ENCODE peak calls at places on chromosomes 5 and 9, in nine cellular contexts. N is CD8-positive, alpha-beta memory T cell; C is kidney; F is AG04450; A is SK-N-SH; G is Peyer's patch; D is OCI-LY7; B is stomach; L is body of pancreas. H is an unnamed sample.

GRCh38 chr5:38783011-38783551 is 62.7 kb upstream of the OSMR start:
- DNase-seq in N (no peak), B (no peak), G (no peak), A (no peak), D (no peak), F (peak; percentile 83), C (no peak), L (no peak), H (no peak)

GRCh38 chr9:72923077-72923476 is 29.8 kb downstream of the ALDH1A1 start:
- DNase-seq in G (no peak), L (no peak), B (no peak), N (no peak), F (no peak), A (no peak), D (no peak), C (no peak), H (no peak)

GRCh38 chr5:129098488-129099183 is 4.1 kb downstream of the ISOC1 start:
- DNase-seq in C (no peak), F (no peak), A (no peak), G (no peak), D (no peak), B (no peak), L (no peak), N (no peak), H (no peak)

GRCh38 chr9:89175739-89176360 is 2.8 kb downstream of the SHC3 start:
- DNase-seq in D (no peak), F (no peak), N (no peak), C (no peak), A (peak; percentile 73), B (no peak), G (no peak), L (peak; percentile 36), H (peak; percentile 43)

GRCh38 chr9:107750741-107751521 is 261.4 kb upstream of the KLF4 start:
- DNase-seq in F (peak; percentile 96), G (peak; percentile 25), C (peak; percentile 91), D (no peak), B (peak; percentile 81), A (no peak), N (no peak), L (peak; percentile 83), H (no peak)

GRCh38 chr5:161483721-161484120 is 62.8 kb downstream of the GABRB2 start:
- DNase-seq in C (no peak), N (no peak), D (no peak), F (no peak), G (no peak), L (no peak), A (no peak), B (no peak), H (no peak)

GRCh38 chr5:65790371-65791163 is 68.6 kb downstream of the NLN start:
- DNase-seq in F (no peak), N (no peak), G (no peak), A (no peak), B (no peak), L (no peak), D (no peak), C (no peak), H (no peak)

GRCh38 chr9:14238518-14238917 is 75.4 kb downstream of the NFIB start:
- DNase-seq in F (no peak), L (no peak), B (no peak), G (no peak), N (no peak), C (no peak), A (no peak), D (no peak), H (no peak)

GRCh38 chr5:88768411-88768810 is 114.6 kb downstream of the MEF2C start:
- DNase-seq in G (no peak), C (no peak), L (no peak), D (no peak), B (no peak), F (no peak), A (no peak), N (no peak), H (no peak)

GRCh38 chr5:132446621-132447020 is 44.0 kb downstream of the IRF1 start:
- DNase-seq in D (no peak), G (no peak), A (no peak), L (peak; percentile 83), C (no peak), N (no peak), B (peak; percentile 79), F (no peak), H (no peak)

GRCh38 chr5:1523793-1524480 is at the start of gene LPCAT1:
- DNase-seq in F (no peak), L (peak; percentile 79), A (peak; percentile 97), G (peak; percentile 72), C (peak; percentile 94), D (peak; percentile 83), N (peak; percentile 79), B (peak; percentile 79), H (peak; percentile 82)

GRCh38 chr9:22203371-22204138 is 194.4 kb upstream of the CDKN2B start:
- DNase-seq in A (no peak), C (no peak), D (no peak), N (no peak), G (no peak), F (no peak), B (no peak), L (no peak), H (no peak)

GRCh38 chr9:93136011-93136440 is 2.0 kb upstream of the NINJ1 start:
- DNase-seq in C (no peak), F (no peak), N (no peak), D (no peak), B (no peak), L (peak; percentile 45), G (no peak), A (no peak), H (no peak)

GRCh38 chr9:134307223-134307600 is 19.0 kb upstream of the RXRA start:
- DNase-seq in B (no peak), A (no peak), F (no peak), G (no peak), C (peak; percentile 48), D (no peak), N (no peak), L (no peak), H (no peak)

GRCh38 chr5:180976518-180976917 is 12.1 kb upstream of the BTNL3 start:
- DNase-seq in C (no peak), F (no peak), L (no peak), B (no peak), A (no peak), D (peak; percentile 2), N (no peak), G (no peak), H (no peak)

GRCh38 chr9:13791816-13792215 is 512.3 kb upstream of the MPDZ start:
- DNase-seq in B (no peak), L (no peak), C (no peak), N (no peak), A (no peak), G (no peak), D (no peak), F (no peak), H (no peak)

GRCh38 chr5:1113805-1114586 is 2.1 kb upstream of the SLC12A7 start:
- DNase-seq in N (no peak), D (no peak), F (no peak), C (no peak), L (no peak), B (no peak), A (no peak), G (no peak), H (no peak)

GRCh38 chr9:97475079-97475478 is 26.4 kb upstream of the TMOD1 start:
- DNase-seq in N (no peak), A (no peak), D (no peak), L (no peak), B (no peak), G (no peak), F (peak; percentile 53), C (no peak), H (no peak)

GRCh38 chr5:53479656-53480473 is 564 bp upstream of the FST start:
- DNase-seq in L (peak; percentile 27), B (peak; percentile 52), G (no peak), D (no peak), N (peak; percentile 19), A (peak; percentile 55), C (peak; percentile 87), F (no peak), H (no peak)

GRCh38 chr5:178981381-178981780 is 13.7 kb downstream of the GRM6 start:
- DNase-seq in D (no peak), A (no peak), G (no peak), F (no peak), B (no peak), L (no peak), N (no peak), C (no peak), H (no peak)
- H3K9me3 ChIP-seq in D (no peaks in the 10 kb centered on the region), A (no peaks in the 10 kb centered on the region), G (no peaks in the 10 kb centered on the region), F (peaks cover 83% of the 10 kb centered on the region), B (peaks cover 97% of the 10 kb centered on the region), L (peaks cover 75% of the 10 kb centered on the region), N (no peaks in the 10 kb centered on the region), C (peaks cover 18% of the 10 kb centered on the region), H (peaks cover 3% of the 10 kb centered on the region)

GRCh38 chr5:173591300-173591622 is 25.2 kb downstream of the BOD1 start:
- DNase-seq in B (no peak), G (no peak), L (no peak), A (peak; percentile 47), D (no peak), C (no peak), N (no peak), F (no peak), H (peak; percentile 36)
- H3K9me3 ChIP-seq in B (peaks cover 56% of the 10 kb centered on the region), G (no peaks in the 10 kb centered on the region), L (peaks cover 10% of the 10 kb centered on the region), A (peaks cover 4% of the 10 kb centered on the region), D (peaks cover 34% of the 10 kb centered on the region), C (peaks cover 3% of the 10 kb centered on the region), N (peaks cover 21% of the 10 kb centered on the region), F (peaks cover 19% of the 10 kb centered on the region), H (peaks cover 9% of the 10 kb centered on the region)

GRCh38 chr5:171534009-171534895 is 114.8 kb downstream of the FGF18 start:
- DNase-seq in F (no peak), N (no peak), L (no peak), C (no peak), B (peak; percentile 16), G (no peak), D (no peak), A (no peak), H (no peak)

GRCh38 chr5:171535162-171535561 is 115.7 kb downstream of the FGF18 start:
- DNase-seq in B (no peak), D (no peak), F (no peak), G (no peak), A (no peak), L (no peak), C (no peak), N (no peak), H (no peak)

GRCh38 chr5:171528865-171529264 is 109.4 kb downstream of the FGF18 start:
- DNase-seq in D (no peak), L (no peak), G (no peak), C (no peak), N (no peak), B (no peak), A (no peak), F (no peak), H (no peak)

GRCh38 chr5:171531638-171532037 is 112.2 kb downstream of the FGF18 start:
- DNase-seq in C (no peak), L (no peak), D (no peak), B (no peak), F (no peak), G (no peak), N (no peak), A (no peak), H (no peak)

GRCh38 chr5:171533153-171533552 is 113.7 kb downstream of the FGF18 start:
- DNase-seq in C (no peak), G (no peak), B (no peak), L (no peak), N (no peak), F (no peak), A (no peak), D (no peak), H (no peak)
- H3K9me3 ChIP-seq in C (no peaks in the 10 kb centered on the region), G (no peaks in the 10 kb centered on the region), B (no peaks in the 10 kb centered on the region), L (no peaks in the 10 kb centered on the region), N (no peaks in the 10 kb centered on the region), F (no peaks in the 10 kb centered on the region), A (no peaks in the 10 kb centered on the region), D (no peaks in the 10 kb centered on the region), H (no peaks in the 10 kb centered on the region)

GRCh38 chr5:179118338-179118737 is 58.2 kb downstream of the ZNF354C start:
- DNase-seq in N (no peak), F (no peak), C (no peak), D (no peak), A (no peak), B (no peak), G (no peak), L (no peak), H (no peak)
- H3K9me3 ChIP-seq in N (no peaks in the 10 kb centered on the region), F (peaks cover 82% of the 10 kb centered on the region), C (no peaks in the 10 kb centered on the region), D (no peaks in the 10 kb centered on the region), A (no peaks in the 10 kb centered on the region), B (peaks cover 91% of the 10 kb centered on the region), G (no peaks in the 10 kb centered on the region), L (peaks cover 22% of the 10 kb centered on the region), H (no peaks in the 10 kb centered on the region)

H was measured in BE2C.